ENCODE peak calls at places on chromosomes 11 and 22, in four cellular contexts. V is GM12891, W is A549, Z is heart left ventricle. G is an unnamed sample.
A peak's percentile ranks its signal among the peaks of the same experiment; 100 is the strongest.

GRCh38 chr11:36007127-36007824 is 63.4 kb downstream of the LDLRAD3 start:
- DNase-seq in V (no peak), Z (no peak), W (no peak), G (no peak)

GRCh38 chr22:49291169-49291568 is 536.5 kb downstream of the BRD1 start:
- DNase-seq in Z (peak; percentile 21), W (no peak), V (no peak), G (no peak)

GRCh38 chr11:57711414-57712255 is at the start of gene MED19:
- DNase-seq in Z (peak; percentile 83), W (peak; percentile 75), V (peak; percentile 56), G (peak; percentile 90)

GRCh38 chr22:20238567-20239062 is 29.5 kb downstream of the RTN4R start:
- DNase-seq in V (peak; percentile 98), W (peak; percentile 74), Z (peak; percentile 80), G (peak; percentile 28)

GRCh38 chr22:49479566-49479965 is 348.1 kb downstream of the BRD1 start:
- DNase-seq in Z (no peak), V (no peak), W (no peak), G (no peak)

GRCh38 chr11:71065794-71066193 is 186.6 kb downstream of the SHANK2 start:
- DNase-seq in V (no peak), Z (no peak), W (no peak), G (no peak)

GRCh38 chr22:47842119-47842518 is 1079.7 kb downstream of the TBC1D22A start:
- DNase-seq in W (no peak), Z (no peak), V (no peak), G (no peak)

GRCh38 chr11:62144641-62145255 is 20.9 kb downstream of the INCENP start:
- DNase-seq in W (no peak), V (no peak), Z (no peak), G (no peak)

GRCh38 chr11:26593686-26594085 is 21.6 kb upstream of the MUC15 start:
- DNase-seq in W (no peak), V (no peak), Z (no peak), G (no peak)

GRCh38 chr11:44604171-44604581 is 38.7 kb downstream of the CD82 start:
- DNase-seq in W (no peak), V (no peak), Z (peak; percentile 25), G (no peak)

GRCh38 chr11:113579292-113579940 is 104.2 kb upstream of the DRD2 start:
- DNase-seq in Z (no peak), W (no peak), V (no peak), G (no peak)

GRCh38 chr11:19380375-19380774 is 139.6 kb upstream of the E2F8 start:
- DNase-seq in V (no peak), Z (no peak), W (peak; percentile 46), G (no peak)

GRCh38 chr11:108975641-108976071 is 310.8 kb downstream of the DDX10 start:
- DNase-seq in V (no peak), W (no peak), Z (no peak), G (no peak)

GRCh38 chr22:21045585-21046294 is at the start of gene LRRC74B:
- DNase-seq in V (peak; percentile 98), W (peak; percentile 89), Z (peak; percentile 93), G (peak; percentile 66)

GRCh38 chr22:49768511-49768910 is 59.2 kb downstream of the BRD1 start:
- DNase-seq in W (no peak), V (no peak), Z (peak; percentile 34), G (no peak)

GRCh38 chr11:27234043-27234668 is 128.9 kb downstream of the CCDC34 start:
- DNase-seq in V (peak; percentile 33), Z (peak; percentile 54), W (peak; percentile 52), G (no peak)

GRCh38 chr11:2515401-2516275 is 70.8 kb downstream of the KCNQ1 start:
- DNase-seq in W (no peak), Z (peak; percentile 57), V (peak; percentile 4), G (no peak)

GRCh38 chr11:116376054-116376453 is 396.7 kb downstream of the BUD13 start:
- DNase-seq in Z (no peak), W (no peak), V (no peak), G (no peak)

GRCh38 chr22:43305806-43306205 is 37.4 kb downstream of the SCUBE1 start:
- DNase-seq in W (no peak), V (no peak), Z (peak; percentile 75), G (no peak)

GRCh38 chr22:31538815-31539214 is 42.5 kb downstream of the SFI1 start:
- DNase-seq in V (no peak), W (no peak), Z (no peak), G (no peak)

GRCh38 chr11:122202951-122203456 is 87.0 kb upstream of the BLID start:
- DNase-seq in V (peak; percentile 43), Z (peak; percentile 84), W (peak; percentile 72), G (peak; percentile 19)

GRCh38 chr22:20783844-20784723 is 10.2 kb downstream of the SERPIND1 start:
- DNase-seq in W (peak; percentile 30), V (peak; percentile 53), Z (no peak), G (peak; percentile 81)

GRCh38 chr22:24516301-24516737 is 21.2 kb downstream of the UPB1 start:
- DNase-seq in W (peak; percentile 21), V (no peak), Z (peak; percentile 18), G (peak; percentile 30)

GRCh38 chr22:19375435-19375834 is 56.1 kb downstream of the HIRA start:
- DNase-seq in V (no peak), Z (no peak), W (no peak), G (no peak)

GRCh38 chr11:85712953-85713352 is 27.0 kb upstream of the CCDC89 start:
- DNase-seq in V (no peak), W (no peak), Z (no peak), G (no peak)

GRCh38 chr11:45285931-45286632 is at the start of gene SYT13:
- DNase-seq in V (no peak), Z (peak; percentile 71), W (peak; percentile 62), G (no peak)

GRCh38 chr22:41288245-41288946 is 2.4 kb upstream of the RANGAP1 start:
- DNase-seq in W (peak; percentile 71), Z (peak; percentile 20), V (no peak), G (no peak)

GRCh38 chr11:61919841-61920631 is 2.7 kb upstream of the RAB3IL1 start:
- DNase-seq in W (peak; percentile 50), Z (no peak), V (no peak), G (peak; percentile 96)

GRCh38 chr11:15189646-15190365 is 75.1 kb downstream of the INSC start:
- DNase-seq in V (no peak), W (no peak), Z (no peak), G (no peak)

GRCh38 chr11:34234086-34234740 is 123.6 kb downstream of the ABTB2 start:
- DNase-seq in W (no peak), V (peak; percentile 38), Z (no peak), G (peak; percentile 61)

GRCh38 chr11:72781313-72782080 is 12.3 kb downstream of the STARD10 start:
- DNase-seq in Z (no peak), V (peak; percentile 80), W (peak; percentile 77), G (peak; percentile 23)

GRCh38 chr11:115201121-115201792 is 303.0 kb downstream of the CADM1 start:
- DNase-seq in V (no peak), Z (no peak), W (no peak), G (no peak)

GRCh38 chr11:94876645-94877445 is 96.5 kb downstream of the CWC15 start:
- DNase-seq in Z (peak; percentile 83), W (peak; percentile 64), V (peak; percentile 46), G (peak; percentile 21)

GRCh38 chr11:68950776-68951175 is 30.0 kb downstream of the MRGPRD start:
- DNase-seq in Z (no peak), V (no peak), W (no peak), G (no peak)

GRCh38 chr11:11243258-11243789 is 109.7 kb downstream of the CSNK2A3 start:
- DNase-seq in W (no peak), Z (no peak), V (no peak), G (no peak)

GRCh38 chr22:27705391-27706080 is 96.0 kb downstream of the MN1 start:
- DNase-seq in V (no peak), W (no peak), Z (no peak), G (no peak)

GRCh38 chr11:8039530-8040260 is 41.3 kb upstream of the TUB start:
- DNase-seq in Z (no peak), W (no peak), V (no peak), G (no peak)

GRCh38 chr11:82900277-82901164 is at the start of gene PRCP:
- DNase-seq in V (peak; percentile 77), W (peak; percentile 94), Z (peak; percentile 95), G (peak; percentile 92)
- TF ChIP-seq POLR2A in V (no peak), W (peak; percentile 83), Z (no peak), G (peak; percentile 81)

DNA sequence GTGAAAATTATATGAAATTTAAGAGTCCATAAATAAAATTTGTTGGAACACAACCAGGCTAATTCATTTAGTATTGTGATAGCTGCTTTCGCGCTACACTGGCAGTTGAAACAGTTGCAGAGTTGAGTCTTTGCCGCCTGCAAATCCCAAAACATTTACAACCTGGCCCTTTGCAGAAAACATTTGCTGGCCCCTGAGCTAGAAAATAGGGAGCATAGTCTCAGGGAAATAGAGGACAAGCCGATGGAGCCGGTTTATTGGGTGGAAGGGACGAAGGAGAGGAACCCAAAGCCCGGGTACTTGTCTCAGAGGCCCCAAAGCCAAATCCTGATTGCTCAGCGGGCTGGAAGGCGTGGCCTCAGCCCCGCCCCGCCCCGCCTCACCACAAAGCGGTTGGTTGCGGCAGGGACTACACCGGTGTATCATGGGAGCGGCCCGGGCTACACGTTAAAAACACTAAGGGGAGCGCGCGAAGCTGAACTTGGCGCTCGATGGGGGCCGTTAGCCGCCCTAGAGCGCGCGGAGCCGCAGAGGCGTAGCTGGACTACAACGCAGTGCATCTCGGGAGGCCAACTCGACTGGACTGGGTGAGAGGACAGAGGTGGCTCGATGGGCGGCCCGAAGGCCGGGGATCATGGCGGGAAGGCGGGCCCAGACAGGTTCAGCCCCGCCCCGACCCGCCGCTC is 347 bp upstream of the SAC3D1 start:
- DNase-seq in Z (peak; percentile 93), W (peak; percentile 98), V (peak; percentile 97), G (peak; percentile 96)
- TF ChIP-seq POLR2A in Z (no peak), W (peak; percentile 32), V (no peak), G (peak; percentile 58)

GRCh38 chr11:65539401-65540289 is 14.8 kb downstream of the SCYL1 start:
- DNase-seq in W (no peak), Z (no peak), V (peak; percentile 89), G (no peak)
- TF ChIP-seq POLR2A in W (no peak), Z (no peak), V (no peak), G (no peak)

GRCh38 chr11:119336744-119337469 is 2.6 kb downstream of the RNF26 start:
- DNase-seq in V (no peak), Z (no peak), W (no peak), G (no peak)

GRCh38 chr11:119335091-119335654 is 846 bp downstream of the RNF26 start:
- DNase-seq in V (no peak), W (no peak), Z (peak; percentile 33), G (peak; percentile 36)

GRCh38 chr11:119332111-119332765 is 2.1 kb upstream of the RNF26 start:
- DNase-seq in W (no peak), V (no peak), Z (no peak), G (no peak)

GRCh38 chr11:119335655-119336543 is 1.6 kb downstream of the RNF26 start:
- DNase-seq in V (no peak), Z (peak; percentile 65), W (no peak), G (no peak)

GRCh38 chr11:119334173-119334930 is at the start of gene RNF26:
- DNase-seq in W (peak; percentile 97), Z (peak; percentile 94), V (peak; percentile 98), G (peak; percentile 98)
- TF ChIP-seq POLR2A in W (peak; percentile 53), Z (peak; percentile 11), V (peak; percentile 68), G (peak; percentile 91)